ENCODE peak calls at places on chromosome 14, in five cellular contexts. N, Z, E, W and A are unnamed samples.

GRCh38 chr14:62694075-62694474 is 351.2 kb downstream of the KCNH5 start:
- DNase-seq in N (no peak), Z (no peak), E (no peak), W (peak), A (peak)

GRCh38 chr14:47555333-47555732 is 120.1 kb downstream of the MDGA2 start:
- DNase-seq in N (peak), Z (no peak), E (no peak), W (no peak), A (no peak)

GRCh38 chr14:89625208-89625987 is 208.4 kb upstream of the FOXN3 start:
- DNase-seq in N (no peak), Z (peak), E (no peak), W (no peak), A (no peak)

GRCh38 chr14:61608245-61609142 is 86.8 kb upstream of the HIF1A start:
- DNase-seq in N (no peak), Z (peak), E (no peak), W (no peak), A (peak)

GRCh38 chr14:104973215-104974145 is 4.7 kb downstream of the AHNAK2 start:
- DNase-seq in N (peak), Z (no peak), E (peak), W (peak), A (peak)

GRCh38 chr14:55546212-55546874 is 33.7 kb upstream of the KTN1 start:
- DNase-seq in N (no peak), Z (no peak), E (no peak), W (no peak), A (no peak)

GRCh38 chr14:98136420-98136819 is 1135.6 kb downstream of the BCL11B start:
- DNase-seq in N (no peak), Z (peak), E (no peak), W (no peak), A (no peak)

GRCh38 chr14:67705211-67705610 is 3.5 kb downstream of the RDH12 start:
- DNase-seq in N (no peak), Z (no peak), E (no peak), W (no peak), A (no peak)

GRCh38 chr14:102272392-102272791 is 32.6 kb downstream of the MOK start:
- DNase-seq in N (peak), Z (no peak), E (no peak), W (no peak), A (no peak)

GRCh38 chr14:69073429-69073828 is 79.5 kb downstream of the DCAF5 start:
- DNase-seq in N (no peak), Z (no peak), E (no peak), W (no peak), A (no peak)

GRCh38 chr14:100609941-100610391 is 22.7 kb upstream of the BEGAIN start:
- DNase-seq in N (no peak), Z (no peak), E (no peak), W (no peak), A (no peak)

GRCh38 chr14:106268013-106268727 is 741.8 kb downstream of the TMEM121 start:
- DNase-seq in N (no peak), Z (no peak), E (no peak), W (no peak), A (peak)